ENCODE peak calls at places on chromosomes 16 and 17, in four cellular contexts. One of them, this sample, is unnamed.

GRCh38 chr17:29113334-29113733 is 66.9 kb downstream of the MYO18A start:
- DNase-seq in psoas muscle: peak
- DNase-seq in NCI-H1417: no peak
- DNase-seq in mammary epithelial cell: no peak
- DNase-seq in this sample: no peak

GRCh38 chr17:28285965-28286364 is 33.0 kb upstream of the TMEM97 start:
- DNase-seq in psoas muscle: no peak
- DNase-seq in NCI-H1417: no peak
- DNase-seq in mammary epithelial cell: no peak
- DNase-seq in this sample: no peak

GRCh38 chr17:60508384-60508980 is 17.6 kb downstream of the APPBP2 start:
- DNase-seq in psoas muscle: no peak
- DNase-seq in NCI-H1417: no peak
- DNase-seq in mammary epithelial cell: no peak
- DNase-seq in this sample: no peak

GRCh38 chr16:10827691-10828341 is 9.2 kb upstream of the TVP23A start:
- DNase-seq in psoas muscle: peak
- DNase-seq in NCI-H1417: no peak
- DNase-seq in mammary epithelial cell: peak
- DNase-seq in this sample: peak

GRCh38 chr17:31413871-31414589 is 22.6 kb downstream of the RAB11FIP4 start:
- DNase-seq in psoas muscle: no peak
- DNase-seq in NCI-H1417: no peak
- DNase-seq in mammary epithelial cell: peak
- DNase-seq in this sample: no peak

GRCh38 chr17:410674-411401 is 58.2 kb upstream of the RPH3AL start:
- DNase-seq in psoas muscle: no peak
- DNase-seq in NCI-H1417: no peak
- DNase-seq in mammary epithelial cell: no peak
- DNase-seq in this sample: no peak

GRCh38 chr16:28977703-28978641 is 3.4 kb downstream of the SPNS1 start:
- DNase-seq in psoas muscle: no peak
- DNase-seq in NCI-H1417: no peak
- DNase-seq in mammary epithelial cell: no peak
- DNase-seq in this sample: no peak

GRCh38 chr17:13074026-13074425 is 56.2 kb upstream of the ELAC2 start:
- DNase-seq in psoas muscle: no peak
- DNase-seq in NCI-H1417: no peak
- DNase-seq in mammary epithelial cell: peak
- DNase-seq in this sample: no peak

GRCh38 chr16:88868974-88869672 is 2.7 kb upstream of the PABPN1L start:
- DNase-seq in psoas muscle: no peak
- DNase-seq in NCI-H1417: no peak
- DNase-seq in mammary epithelial cell: no peak
- DNase-seq in this sample: no peak

GRCh38 chr17:35089846-35090193 is 26.3 kb upstream of the RFFL start:
- DNase-seq in psoas muscle: no peak
- DNase-seq in NCI-H1417: no peak
- DNase-seq in mammary epithelial cell: peak
- DNase-seq in this sample: no peak

GRCh38 chr16:30656974-30657865 is 1.0 kb upstream of the FBRS start:
- DNase-seq in psoas muscle: no peak
- DNase-seq in NCI-H1417: no peak
- DNase-seq in mammary epithelial cell: no peak
- DNase-seq in this sample: no peak

GRCh38 chr17:78267257-78268073 is 36.0 kb downstream of the TMEM235 start:
- DNase-seq in psoas muscle: no peak
- DNase-seq in NCI-H1417: no peak
- DNase-seq in mammary epithelial cell: no peak
- DNase-seq in this sample: no peak

GRCh38 chr17:65553009-65553645 is 8.3 kb downstream of the AXIN2 start:
- DNase-seq in psoas muscle: no peak
- DNase-seq in NCI-H1417: no peak
- DNase-seq in mammary epithelial cell: no peak
- DNase-seq in this sample: no peak

GRCh38 chr16:85683363-85683762 is 5.4 kb downstream of the GINS2 start:
- DNase-seq in psoas muscle: no peak
- DNase-seq in NCI-H1417: no peak
- DNase-seq in mammary epithelial cell: no peak
- DNase-seq in this sample: no peak

GRCh38 chr17:50458290-50458689 is 10.4 kb downstream of the CHAD start:
- DNase-seq in psoas muscle: no peak
- DNase-seq in NCI-H1417: no peak
- DNase-seq in mammary epithelial cell: peak
- DNase-seq in this sample: no peak

This sample was measured in neural crest cell.